ENCODE peak calls at places on chromosomes 1 and 21, in four cellular contexts. One of them, this sample, is unnamed.

GRCh38 chr1:153439273-153439672 is 21.2 kb downstream of the S100A7 start:
- DNase-seq in Peyer's patch: no peak
- DNase-seq in GM12891: no peak
- DNase-seq in transverse colon: no peak
- DNase-seq in this sample: no peak

GRCh38 chr21:39556176-39556575 is 56.6 kb upstream of the B3GALT5 start:
- DNase-seq in Peyer's patch: no peak
- DNase-seq in GM12891: no peak
- DNase-seq in transverse colon: no peak
- DNase-seq in this sample: no peak

GRCh38 chr1:3062616-3063378 is 6.2 kb upstream of the PRDM16 start:
- DNase-seq in Peyer's patch: no peak
- DNase-seq in GM12891: no peak
- DNase-seq in transverse colon: no peak
- DNase-seq in this sample: no peak

GRCh38 chr1:92096317-92096716 is 16.2 kb downstream of the BTBD8 start:
- DNase-seq in Peyer's patch: no peak
- DNase-seq in GM12891: no peak
- DNase-seq in transverse colon: no peak
- DNase-seq in this sample: no peak

GRCh38 chr1:32780005-32780404 is 37.2 kb downstream of the YARS1 start:
- DNase-seq in Peyer's patch: no peak
- DNase-seq in GM12891: no peak
- DNase-seq in transverse colon: no peak
- DNase-seq in this sample: no peak

GRCh38 chr1:163069142-163069541 is at the start of gene RGS4:
- DNase-seq in Peyer's patch: no peak
- DNase-seq in GM12891: no peak
- DNase-seq in transverse colon: peak
- DNase-seq in this sample: no peak

GRCh38 chr21:21007606-21008005 is 9.4 kb downstream of the NCAM2 start:
- DNase-seq in Peyer's patch: no peak
- DNase-seq in GM12891: no peak
- DNase-seq in transverse colon: no peak
- DNase-seq in this sample: no peak

GRCh38 chr1:26771643-26772321 is 16.0 kb upstream of the PIGV start:
- DNase-seq in Peyer's patch: no peak
- DNase-seq in GM12891: no peak
- DNase-seq in transverse colon: no peak
- DNase-seq in this sample: no peak

GRCh38 chr1:18339161-18339560 is 141.6 kb upstream of the KLHDC7A start:
- DNase-seq in Peyer's patch: no peak
- DNase-seq in GM12891: no peak
- DNase-seq in transverse colon: no peak
- DNase-seq in this sample: no peak

GRCh38 chr1:51535006-51535592 is 16.0 kb upstream of the EPS15 start:
- DNase-seq in Peyer's patch: no peak
- DNase-seq in GM12891: no peak
- DNase-seq in transverse colon: peak
- DNase-seq in this sample: peak

GRCh38 chr21:38221594-38221993 is 35.2 kb upstream of the KCNJ15 start:
- DNase-seq in Peyer's patch: no peak
- DNase-seq in GM12891: no peak
- DNase-seq in transverse colon: no peak
- DNase-seq in this sample: no peak

GRCh38 chr1:50268049-50268448 is 155.2 kb downstream of the DMRTA2 start:
- DNase-seq in Peyer's patch: no peak
- DNase-seq in GM12891: no peak
- DNase-seq in transverse colon: no peak
- DNase-seq in this sample: peak

GRCh38 chr21:38499296-38499695 is 1.0 kb upstream of the ERG start:
- DNase-seq in Peyer's patch: no peak
- DNase-seq in GM12891: no peak
- DNase-seq in transverse colon: no peak
- DNase-seq in this sample: no peak

GRCh38 chr1:35980090-35980489 is 49.2 kb downstream of the AGO3 start:
- DNase-seq in Peyer's patch: no peak
- DNase-seq in GM12891: no peak
- DNase-seq in transverse colon: no peak
- DNase-seq in this sample: no peak

DNA sequence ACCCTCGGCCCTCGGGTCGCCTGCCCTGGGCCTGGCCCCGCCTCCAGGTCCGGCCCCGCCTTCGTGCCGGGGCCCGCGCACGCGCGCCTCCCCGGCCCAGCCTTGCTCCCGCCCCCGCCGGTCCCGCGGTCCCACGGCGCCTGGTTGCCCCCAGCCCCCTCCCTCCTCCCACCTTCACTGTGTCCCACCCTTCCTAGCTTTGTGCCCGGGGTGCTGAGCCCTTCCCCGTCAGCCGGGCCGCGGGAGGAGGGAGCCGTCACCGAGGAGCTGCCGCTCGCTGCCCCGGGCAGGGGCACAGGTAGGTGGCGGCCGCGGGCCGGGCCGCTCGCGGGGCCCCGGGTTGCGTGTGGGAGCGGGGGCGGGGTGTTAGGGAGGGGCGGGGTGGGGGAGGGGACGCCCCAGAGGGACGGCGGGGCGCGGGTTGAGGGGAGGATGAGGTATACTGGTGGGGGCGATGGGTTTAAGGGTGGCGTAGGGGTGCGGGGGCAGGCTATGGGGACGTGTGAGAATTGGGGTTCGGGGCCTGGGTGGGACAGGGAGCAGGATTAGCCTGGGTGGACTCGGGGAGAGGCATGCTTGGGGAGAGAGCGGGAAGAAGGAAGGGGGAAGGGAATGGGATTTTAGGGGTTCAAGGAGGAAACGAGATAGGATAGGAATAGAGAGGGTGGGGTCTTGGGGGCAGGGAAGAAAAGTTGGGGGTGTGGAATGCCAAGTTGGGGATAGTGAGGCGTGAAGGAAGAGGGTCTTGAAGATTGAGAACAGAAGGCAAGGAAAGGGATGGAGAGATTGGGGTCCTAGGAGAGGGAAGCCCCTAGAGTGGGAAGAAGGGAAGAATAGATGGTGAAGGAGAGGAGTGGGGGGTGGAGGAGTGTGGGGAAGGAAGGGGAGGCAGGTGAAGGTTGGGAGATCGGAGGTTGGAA is at the start of gene LRRC42:
- DNase-seq in Peyer's patch: no peak
- DNase-seq in GM12891: no peak
- DNase-seq in transverse colon: no peak
- DNase-seq in this sample: peak
- TF ChIP-seq POLR2A in Peyer's patch: no peak
- TF ChIP-seq POLR2A in GM12891: no peak
- TF ChIP-seq POLR2A in transverse colon: peak
- TF ChIP-seq POLR2A in this sample: no peak

DNA sequence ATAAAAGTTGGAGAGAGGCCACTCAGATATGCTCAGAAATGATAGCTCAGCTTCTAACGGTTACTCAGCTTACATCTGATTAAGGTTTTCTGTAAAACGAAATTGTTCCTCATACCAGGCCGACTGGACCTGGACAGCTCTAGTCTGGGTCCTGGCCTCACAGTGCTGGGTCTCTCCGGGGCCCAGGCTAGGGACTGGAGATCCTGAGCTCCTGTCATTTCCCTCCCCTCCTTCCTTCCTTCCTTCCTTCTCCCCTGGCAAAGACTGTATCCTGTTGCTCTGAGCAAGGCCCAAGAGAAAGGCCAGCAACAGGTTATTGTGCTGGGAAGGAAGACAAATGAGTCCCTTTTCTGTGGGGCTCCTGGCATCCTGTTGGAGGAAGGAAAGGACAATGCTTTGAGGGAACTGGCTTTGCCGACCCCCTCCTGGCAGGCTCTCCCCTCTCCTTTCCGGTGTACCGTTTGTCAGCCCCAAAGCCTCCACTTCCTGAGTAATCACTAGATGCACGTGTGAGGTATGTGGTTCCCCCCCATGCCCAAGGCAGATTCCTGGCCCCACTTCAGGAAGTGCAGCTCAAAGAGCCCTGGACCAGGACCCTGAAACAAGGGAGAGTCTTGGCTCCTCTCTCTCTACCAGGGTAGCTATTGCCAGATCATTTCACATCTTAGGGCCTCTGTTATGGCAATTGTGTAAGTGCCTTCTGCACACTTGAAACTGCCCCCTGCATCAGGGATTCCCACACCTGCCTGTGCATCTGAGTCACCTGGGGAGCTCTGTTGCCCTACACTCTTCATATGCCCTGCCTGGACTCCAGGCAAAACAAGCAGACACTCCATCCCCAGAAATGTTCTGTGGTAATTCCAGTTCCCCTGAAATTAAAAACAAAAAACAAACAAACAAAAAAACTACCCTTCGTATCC is 212.7 kb upstream of the FGGY start:
- DNase-seq in Peyer's patch: no peak
- DNase-seq in GM12891: no peak
- DNase-seq in transverse colon: no peak
- DNase-seq in this sample: peak
- TF ChIP-seq POLR2A in Peyer's patch: no peak
- TF ChIP-seq POLR2A in GM12891: no peak
- TF ChIP-seq POLR2A in transverse colon: no peak
- TF ChIP-seq POLR2A in this sample: no peak

GRCh38 chr1:155052412-155053400 is 1.6 kb downstream of the ADAM15 start:
- DNase-seq in Peyer's patch: peak
- DNase-seq in GM12891: no peak
- DNase-seq in transverse colon: peak
- DNase-seq in this sample: peak

GRCh38 chr1:155051777-155052398 is 772 bp downstream of the ADAM15 start:
- DNase-seq in Peyer's patch: peak
- DNase-seq in GM12891: no peak
- DNase-seq in transverse colon: peak
- DNase-seq in this sample: peak

GRCh38 chr1:155049651-155050559 is 1.2 kb upstream of the ADAM15 start:
- DNase-seq in Peyer's patch: no peak
- DNase-seq in GM12891: no peak
- DNase-seq in transverse colon: no peak
- DNase-seq in this sample: no peak

GRCh38 chr1:155050560-155051341 is at the start of gene ADAM15:
- DNase-seq in Peyer's patch: peak
- DNase-seq in GM12891: peak
- DNase-seq in transverse colon: peak
- DNase-seq in this sample: peak

DNA sequence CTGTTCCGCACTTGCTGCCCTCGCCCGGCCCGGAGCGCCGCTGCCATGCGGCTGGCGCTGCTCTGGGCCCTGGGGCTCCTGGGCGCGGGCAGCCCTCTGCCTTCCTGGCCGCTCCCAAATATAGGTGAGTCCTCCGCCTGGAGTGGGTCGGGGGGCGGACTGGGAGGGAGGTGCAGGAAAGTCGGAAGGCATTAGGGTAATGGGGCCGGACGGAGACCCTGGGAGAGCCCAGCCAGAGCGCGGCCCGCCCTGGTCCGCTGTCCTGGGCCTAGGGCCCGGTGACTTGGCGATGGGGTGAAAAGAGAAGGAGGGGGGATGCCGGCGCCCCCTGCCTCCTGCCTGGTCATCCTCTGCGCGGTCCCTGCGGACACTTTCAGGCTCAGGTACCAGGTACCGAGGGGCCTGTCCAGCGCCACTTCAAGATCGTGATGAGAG is 243 bp downstream of the ADAM15 start:
- DNase-seq in Peyer's patch: no peak
- DNase-seq in GM12891: no peak
- DNase-seq in transverse colon: no peak
- DNase-seq in this sample: no peak
- TF ChIP-seq POLR2A in Peyer's patch: no peak
- TF ChIP-seq POLR2A in GM12891: no peak
- TF ChIP-seq POLR2A in transverse colon: peak
- TF ChIP-seq POLR2A in this sample: peak

GRCh38 chr21:37073417-37074194 is 552 bp downstream of the TTC3 start:
- DNase-seq in Peyer's patch: peak
- DNase-seq in GM12891: peak
- DNase-seq in transverse colon: peak
- DNase-seq in this sample: peak
- TF ChIP-seq POLR2A in Peyer's patch: no peak
- TF ChIP-seq POLR2A in GM12891: peak
- TF ChIP-seq POLR2A in transverse colon: no peak
- TF ChIP-seq POLR2A in this sample: peak

DNA sequence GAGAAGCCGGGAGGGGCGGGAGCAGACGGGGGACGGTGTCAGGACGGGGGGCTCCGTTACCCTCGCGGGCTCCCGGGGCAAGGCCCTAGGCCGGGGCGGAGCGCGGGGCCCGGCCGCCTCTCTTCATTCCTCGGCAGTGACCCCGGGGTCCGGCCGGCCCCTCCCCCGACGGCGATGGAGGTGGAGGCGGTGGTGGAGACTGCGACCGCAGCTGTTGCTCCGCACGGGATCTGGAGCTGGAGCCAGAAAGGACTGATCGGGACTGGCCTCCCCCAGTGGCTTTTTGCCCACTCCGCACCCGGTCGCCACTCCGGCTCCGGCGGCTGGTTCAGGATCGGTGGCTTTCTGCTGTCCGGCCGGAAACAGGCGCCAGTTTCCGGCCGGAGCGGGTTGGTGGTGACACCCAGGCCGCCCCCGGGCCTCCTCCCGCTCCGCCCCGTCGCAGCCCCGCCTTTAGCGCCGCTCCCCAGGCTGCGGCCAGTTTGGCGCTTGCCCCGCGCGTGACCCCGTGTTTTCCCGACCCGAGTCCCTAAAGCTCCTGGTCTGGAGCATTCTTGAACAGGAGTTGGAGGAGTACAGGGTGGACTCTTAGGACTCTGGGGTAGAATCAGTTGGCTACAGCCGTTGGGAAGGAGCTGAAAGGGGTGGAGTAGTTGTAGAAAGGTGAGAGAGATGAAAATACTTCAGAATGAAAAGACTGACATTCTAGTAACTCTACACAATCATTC is at the start of gene OTUD7B:
- DNase-seq in Peyer's patch: peak
- DNase-seq in GM12891: peak
- DNase-seq in transverse colon: peak
- DNase-seq in this sample: peak
- TF ChIP-seq POLR2A in Peyer's patch: peak
- TF ChIP-seq POLR2A in GM12891: peak
- TF ChIP-seq POLR2A in transverse colon: peak
- TF ChIP-seq POLR2A in this sample: peak

This sample was measured in erythroblast.